ENCODE peak calls at places on chromosomes 4 and X, in seven cellular contexts. W is breast epithelium, A is adipocyte, U is body of pancreas, L is GM12878, F is neural progenitor cell, K is Panc1. M is an unnamed sample.

GRCh38 chr4:189092596-189092995 is 848.1 kb upstream of the FRG1 start:
- DNase-seq in W (no peak), A (peak; percentile 29), U (no peak), L (no peak), F (no peak), K (no peak), M (no peak)

GRCh38 chr4:182192511-182193181 is 50.6 kb upstream of the TENM3 start:
- DNase-seq in W (no peak), A (peak; percentile 41), U (no peak), L (no peak), F (no peak), K (no peak), M (no peak)

GRCh38 chr4:10066704-10067651 is 45.7 kb upstream of the SLC2A9 start:
- DNase-seq in W (no peak), A (no peak), U (no peak), L (no peak), F (no peak), K (no peak), M (no peak)

GRCh38 chr4:169724251-169724650 is 33.5 kb downstream of the HPF1 start:
- DNase-seq in W (no peak), A (peak; percentile 54), U (no peak), L (no peak), F (peak; percentile 15), K (no peak), M (no peak)

GRCh38 chrX:11968470-11968869 is 169.8 kb upstream of the FRMPD4 start:
- DNase-seq in W (no peak), A (no peak), U (no peak), L (no peak), F (no peak), K (no peak), M (no peak)

GRCh38 chr4:76626686-76627465 is 191.8 kb downstream of the SHROOM3 start:
- DNase-seq in W (no peak), A (no peak), U (no peak), L (no peak), F (no peak), K (no peak), M (peak; percentile 50)

GRCh38 chr4:26074672-26075071 is 160.7 kb downstream of the SMIM20 start:
- DNase-seq in W (no peak), A (no peak), U (no peak), L (peak; percentile 68), F (no peak), K (no peak), M (no peak)

GRCh38 chrX:131677655-131678628 is 134.1 kb downstream of the OR13H1 start:
- DNase-seq in W (no peak), A (peak; percentile 41), U (peak; percentile 48), L (no peak), F (peak; percentile 70), K (peak; percentile 28), M (no peak)

GRCh38 chrX:40778861-40779575 is 43.7 kb upstream of the MED14 start:
- DNase-seq in W (no peak), A (peak; percentile 6), U (no peak), L (no peak), F (no peak), K (no peak), M (no peak)

GRCh38 chr4:41216294-41217019 is 2.1 kb upstream of the APBB2 start:
- DNase-seq in W (peak; percentile 57), A (peak; percentile 85), U (peak; percentile 92), L (peak; percentile 55), F (peak; percentile 78), K (no peak), M (peak; percentile 90)

GRCh38 chr4:187602339-187603092 is 393.1 kb upstream of the ZFP42 start:
- DNase-seq in W (no peak), A (no peak), U (no peak), L (no peak), F (no peak), K (no peak), M (no peak)

GRCh38 chr4:183920512-183920911 is 15.4 kb downstream of the STOX2 start:
- DNase-seq in W (no peak), A (no peak), U (no peak), L (no peak), F (peak; percentile 55), K (no peak), M (no peak)

GRCh38 chr4:6668391-6668790 is 25.3 kb upstream of the S100P start:
- DNase-seq in W (no peak), A (peak; percentile 40), U (no peak), L (no peak), F (no peak), K (no peak), M (peak; percentile 92)

GRCh38 chr4:140947507-140947906 is 185.8 kb downstream of the RNF150 start:
- DNase-seq in W (peak; percentile 29), A (peak; percentile 30), U (peak; percentile 15), L (no peak), F (no peak), K (no peak), M (no peak)

GRCh38 chrX:107726809-107727534 is 48.6 kb downstream of the TSC22D3 start:
- DNase-seq in W (no peak), A (no peak), U (no peak), L (no peak), F (no peak), K (no peak), M (no peak)

GRCh38 chr4:36432556-36432955 is 151.1 kb downstream of the DTHD1 start:
- DNase-seq in W (no peak), A (no peak), U (no peak), L (no peak), F (no peak), K (no peak), M (no peak)

GRCh38 chr4:182924497-182924896 is 7.3 kb upstream of the DCTD start:
- DNase-seq in W (no peak), A (no peak), U (no peak), L (no peak), F (no peak), K (no peak), M (no peak)

GRCh38 chr4:127623755-127624087 is 9.0 kb upstream of the INTU start:
- DNase-seq in W (no peak), A (peak; percentile 71), U (no peak), L (no peak), F (peak; percentile 17), K (no peak), M (peak; percentile 90)

GRCh38 chr4:38456096-38456495 is 207.9 kb upstream of the KLF3 start:
- DNase-seq in W (no peak), A (no peak), U (no peak), L (no peak), F (no peak), K (no peak), M (no peak)

GRCh38 chrX:127519323-127519722 is 532.9 kb downstream of the ACTRT1 start:
- DNase-seq in W (no peak), A (no peak), U (no peak), L (no peak), F (peak; percentile 7), K (no peak), M (no peak)

GRCh38 chr4:176034498-176034897 is 31.1 kb upstream of the WDR17 start:
- DNase-seq in W (no peak), A (peak; percentile 79), U (no peak), L (no peak), F (peak; percentile 58), K (peak; percentile 28), M (no peak)

GRCh38 chrX:120660638-120661037 is 30.8 kb upstream of the C1GALT1C1 start:
- DNase-seq in W (no peak), A (peak; percentile 49), U (no peak), L (no peak), F (no peak), K (no peak), M (no peak)

GRCh38 chr4:105878668-105879067 is 16.6 kb upstream of the NPNT start:
- DNase-seq in W (no peak), A (no peak), U (no peak), L (no peak), F (no peak), K (no peak), M (no peak)

GRCh38 chr4:183356931-183357675 is 34.9 kb upstream of the CLDN24 start:
- DNase-seq in W (no peak), A (no peak), U (no peak), L (no peak), F (no peak), K (no peak), M (no peak)

DNA sequence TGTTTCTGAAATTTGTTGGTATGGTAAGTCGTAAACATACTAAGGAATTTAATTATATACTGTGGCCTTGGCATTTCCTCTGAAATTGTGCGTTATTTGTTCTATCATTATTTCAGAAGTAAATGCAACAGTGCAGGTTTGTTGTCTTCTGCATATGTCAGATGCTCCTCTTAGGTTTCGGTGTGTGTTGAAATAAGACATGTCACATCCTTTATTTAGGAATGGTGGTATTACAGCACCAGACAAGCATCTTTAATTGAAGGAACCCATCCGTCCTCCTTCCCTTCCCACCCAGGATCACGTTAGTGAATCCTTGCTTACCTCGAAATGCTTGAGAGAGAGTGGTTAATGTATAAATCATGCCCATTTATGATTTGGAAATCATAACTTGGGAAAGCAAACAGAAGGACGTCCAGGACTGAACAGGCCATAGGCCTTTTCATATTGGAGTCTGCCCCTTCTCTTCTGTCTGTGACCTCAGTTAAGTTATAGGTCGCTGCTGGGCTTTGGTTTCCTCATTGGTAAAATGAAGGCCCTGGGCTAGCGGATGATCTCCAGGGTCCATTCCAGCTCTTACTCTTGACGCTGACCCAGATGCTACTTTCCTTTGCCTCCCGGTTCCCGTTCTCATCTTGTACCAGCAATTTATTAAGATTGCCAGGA is 134.1 kb downstream of the KLHL8 start:
- DNase-seq in W (no peak), A (no peak), U (no peak), L (no peak), F (no peak), K (no peak), M (no peak)
- H3K4me1 ChIP-seq in W (no peaks in the 10 kb centered on the region), A (peaks cover 20% of the 10 kb centered on the region), U (peaks cover 14% of the 10 kb centered on the region), L (no peaks in the 10 kb centered on the region), F (peaks cover 4% of the 10 kb centered on the region), K (no peaks in the 10 kb centered on the region), M (peaks cover 9% of the 10 kb centered on the region)

GRCh38 chrX:78831523-78831922 is 84.0 kb downstream of the LPAR4 start:
- DNase-seq in W (no peak), A (no peak), U (no peak), L (no peak), F (no peak), K (no peak), M (no peak)
- H3K9me3 ChIP-seq in W (no peaks in the 10 kb centered on the region), A (peaks cover 8% of the 10 kb centered on the region), U (no peaks in the 10 kb centered on the region), L (no peaks in the 10 kb centered on the region), F (peaks cover 6% of the 10 kb centered on the region), K (no peaks in the 10 kb centered on the region), M (no peaks in the 10 kb centered on the region)

GRCh38 chr4:168618577-168619265 is 121.9 kb downstream of the PALLD start:
- DNase-seq in W (no peak), A (peak; percentile 68), U (no peak), L (no peak), F (no peak), K (no peak), M (peak; percentile 82)
- H3K4me1 ChIP-seq in W (no peaks in the 10 kb centered on the region), A (peaks cover 42% of the 10 kb centered on the region), U (no peaks in the 10 kb centered on the region), L (no peaks in the 10 kb centered on the region), F (peaks cover 41% of the 10 kb centered on the region), K (no peaks in the 10 kb centered on the region), M (peaks cover 71% of the 10 kb centered on the region)

DNA sequence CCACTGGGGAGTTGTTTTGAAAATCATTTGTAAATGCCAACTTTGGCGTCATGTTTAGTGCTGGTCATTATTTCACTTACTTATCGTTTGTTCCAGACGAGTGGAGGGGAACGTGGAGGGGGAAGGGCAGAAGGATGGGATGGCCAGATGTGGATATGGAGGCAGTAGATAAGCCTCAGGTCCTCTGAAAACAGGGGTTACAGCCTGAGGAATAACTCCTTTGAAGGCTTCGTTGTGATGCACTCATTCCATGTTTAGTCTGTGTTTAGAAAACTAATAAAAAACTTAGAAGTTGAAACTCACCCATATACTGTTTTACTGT is 1.1 kb downstream of the MOB1B start:
- DNase-seq in W (no peak), A (peak; percentile 60), U (no peak), L (no peak), F (peak; percentile 28), K (no peak), M (peak; percentile 56)
- H3K9me3 ChIP-seq in W (no peaks in the 10 kb centered on the region), A (no peaks in the 10 kb centered on the region), U (no peaks in the 10 kb centered on the region), L (no peaks in the 10 kb centered on the region), F (no peaks in the 10 kb centered on the region), K (no peaks in the 10 kb centered on the region), M (no peaks in the 10 kb centered on the region)

M was measured in osteoblast.